ENCODE peak calls at places on chromosomes 3 and 15, in four cellular contexts. Y is ovary, F is tibial artery, D is aorta. P is an unnamed sample.
A peak's percentile ranks its signal among the peaks of the same experiment; 100 is the strongest.

GRCh38 chr3:70981252-70981933 is 602.1 kb downstream of the FOXP1 start:
- DNase-seq in Y (no peak), F (no peak), D (no peak), P (no peak)

GRCh38 chr3:139627759-139628158 is 50.0 kb downstream of the NMNAT3 start:
- DNase-seq in Y (no peak), F (no peak), D (no peak), P (no peak)

GRCh38 chr15:101127503-101128076 is 124.3 kb downstream of the CHSY1 start:
- DNase-seq in Y (peak; percentile 87), F (peak; percentile 91), D (peak; percentile 91), P (peak; percentile 25)

GRCh38 chr3:197613187-197613586 is 57.4 kb upstream of the BDH1 start:
- DNase-seq in Y (no peak), F (no peak), D (no peak), P (no peak)

GRCh38 chr3:177816667-177817208 is 619.5 kb upstream of the TBL1XR1 start:
- DNase-seq in Y (no peak), F (no peak), D (no peak), P (no peak)

GRCh38 chr3:21682231-21682630 is 68.8 kb downstream of the ZNF385D start:
- DNase-seq in Y (no peak), F (no peak), D (no peak), P (no peak)

GRCh38 chr15:50891159-50891558 is 17.3 kb upstream of the AP4E1 start:
- DNase-seq in Y (no peak), F (no peak), D (no peak), P (no peak)

GRCh38 chr3:125057186-125057850 is 1.5 kb upstream of the HEG1 start:
- DNase-seq in Y (no peak), F (no peak), D (no peak), P (no peak)

GRCh38 chr3:61172684-61173083 is 78.6 kb downstream of the FHIT start:
- DNase-seq in Y (no peak), F (no peak), D (no peak), P (no peak)

GRCh38 chr3:173891272-173892100 is 493.9 kb downstream of the NLGN1 start:
- DNase-seq in Y (no peak), F (no peak), D (no peak), P (no peak)

GRCh38 chr3:62567097-62568021 is 194.0 kb upstream of the FEZF2 start:
- DNase-seq in Y (peak; percentile 53), F (peak; percentile 60), D (no peak), P (no peak)

GRCh38 chr15:26280281-26280680 is 417.2 kb upstream of the ATP10A start:
- DNase-seq in Y (no peak), F (no peak), D (no peak), P (no peak)

GRCh38 chr3:42780892-42781700 is 8.0 kb upstream of the CCDC13 start:
- DNase-seq in Y (no peak), F (no peak), D (no peak), P (no peak)

GRCh38 chr15:75214293-75215096 is 12.8 kb downstream of the C15orf39 start:
- DNase-seq in Y (no peak), F (no peak), D (no peak), P (no peak)

GRCh38 chr15:70172561-70172960 is 74.8 kb upstream of the TLE3 start:
- DNase-seq in Y (no peak), F (no peak), D (no peak), P (no peak)

GRCh38 chr3:127982155-127982554 is 67.1 kb downstream of the KBTBD12 start:
- DNase-seq in Y (no peak), F (no peak), D (no peak), P (no peak)

GRCh38 chr15:54636147-54636546 is 560.6 kb downstream of the RSL24D1 start:
- DNase-seq in Y (no peak), F (no peak), D (no peak), P (no peak)

GRCh38 chr15:49664706-49665105 is 43.9 kb downstream of the DTWD1 start:
- DNase-seq in Y (no peak), F (no peak), D (no peak), P (no peak)

GRCh38 chr15:25244731-25245585 is 193.9 kb downstream of the UBE3A start:
- DNase-seq in Y (peak; percentile 5), F (peak; percentile 9), D (peak; percentile 48), P (peak; percentile 7)

GRCh38 chr3:13713396-13713795 is 164.5 kb downstream of the FBLN2 start:
- DNase-seq in Y (no peak), F (no peak), D (peak; percentile 17), P (no peak)

GRCh38 chr3:43153189-43154083 is 47.6 kb upstream of the POMGNT2 start:
- DNase-seq in Y (peak; percentile 96), F (peak; percentile 35), D (peak; percentile 80), P (no peak)

GRCh38 chr3:54863366-54863765 is 64.5 kb downstream of the LRTM1 start:
- DNase-seq in Y (no peak), F (no peak), D (no peak), P (no peak)

GRCh38 chr15:72163719-72164118 is 33.9 kb downstream of the GRAMD2A start:
- DNase-seq in Y (no peak), F (no peak), D (no peak), P (no peak)

GRCh38 chr3:28590216-28590615 is 241.6 kb upstream of the AZI2 start:
- DNase-seq in Y (no peak), F (no peak), D (no peak), P (no peak)

GRCh38 chr15:95262866-95263564 is 1031.7 kb downstream of the MCTP2 start:
- DNase-seq in Y (no peak), F (no peak), D (no peak), P (no peak)

GRCh38 chr3:50644556-50644955 is 27.6 kb downstream of the MAPKAPK3 start:
- DNase-seq in Y (peak; percentile 33), F (no peak), D (no peak), P (no peak)

GRCh38 chr3:40768536-40768935 is 243.8 kb downstream of the ZNF621 start:
- DNase-seq in Y (no peak), F (no peak), D (no peak), P (no peak)

GRCh38 chr15:90571063-90571541 is 41.4 kb downstream of the CRTC3 start:
- DNase-seq in Y (no peak), F (peak; percentile 72), D (no peak), P (no peak)

GRCh38 chr3:140568842-140569520 is 108.9 kb upstream of the TRIM42 start:
- DNase-seq in Y (peak; percentile 88), F (no peak), D (no peak), P (peak; percentile 62)

DNA sequence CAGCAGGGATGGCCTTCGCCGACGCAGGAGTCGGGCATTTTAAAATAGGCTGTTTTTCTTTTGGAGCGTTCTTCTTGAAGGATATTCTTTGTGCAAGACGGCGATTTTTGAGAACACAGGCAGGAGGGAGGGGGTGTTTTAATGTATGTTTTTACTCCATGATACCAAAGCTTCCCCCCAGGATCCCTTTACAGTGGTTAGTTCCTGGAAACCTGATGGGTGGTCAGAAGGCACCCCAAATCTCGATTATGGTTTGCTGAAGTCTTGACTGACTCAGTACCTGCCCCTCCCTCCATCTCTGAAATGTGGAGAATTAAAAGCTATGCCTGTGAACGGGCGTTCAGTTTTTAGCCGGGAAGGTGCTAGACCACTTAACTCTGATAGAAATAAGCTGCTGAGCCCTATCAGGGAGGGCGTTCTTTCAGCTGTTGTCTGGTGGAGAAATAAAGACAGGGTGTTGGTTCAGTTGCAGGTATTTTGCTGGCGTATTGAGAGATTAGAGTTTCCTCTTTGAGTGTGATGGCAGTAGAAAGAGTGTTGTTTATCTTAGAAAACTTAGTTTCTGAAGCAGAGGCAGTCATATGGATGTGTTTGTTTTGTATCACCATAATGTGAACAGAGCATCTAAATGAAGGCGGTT is 3.4 kb downstream of the IGF1R start:
- DNase-seq in Y (peak; percentile 23), F (no peak), D (no peak), P (no peak)
- H3K4me1 ChIP-seq in Y (peaks cover 8% of the 10 kb centered on the region), F (peaks cover 13% of the 10 kb centered on the region), D (no peaks in the 10 kb centered on the region), P (peaks cover 1% of the 10 kb centered on the region)

GRCh38 chr3:195872800-195873199 is 35.6 kb downstream of the TNK2 start:
- DNase-seq in Y (no peak), F (no peak), D (peak; percentile 67), P (no peak)

GRCh38 chr3:195873971-195874370 is 34.4 kb downstream of the TNK2 start:
- DNase-seq in Y (no peak), F (no peak), D (no peak), P (no peak)

GRCh38 chr3:195875482-195876236 is 32.7 kb downstream of the TNK2 start:
- DNase-seq in Y (no peak), F (no peak), D (no peak), P (no peak)

GRCh38 chr3:195872097-195872496 is 36.3 kb downstream of the TNK2 start:
- DNase-seq in Y (no peak), F (no peak), D (peak; percentile 74), P (no peak)

GRCh38 chr3:195873281-195873887 is 35.0 kb downstream of the TNK2 start:
- DNase-seq in Y (no peak), F (no peak), D (peak; percentile 67), P (peak; percentile 59)
- H3K4me3 ChIP-seq in Y (no peak overlapping the region), F (no peak overlapping the region), D (no peak overlapping the region), P (no peak overlapping the region)

GRCh38 chr3:44968447-44968858 is 7.5 kb downstream of the ZDHHC3 start:
- DNase-seq in Y (no peak), F (no peak), D (no peak), P (no peak)

GRCh38 chr3:44970916-44971490 is 5.0 kb downstream of the ZDHHC3 start:
- DNase-seq in Y (no peak), F (no peak), D (no peak), P (no peak)

GRCh38 chr3:44966795-44967278 is 9.1 kb downstream of the ZDHHC3 start:
- DNase-seq in Y (no peak), F (no peak), D (no peak), P (no peak)

GRCh38 chr3:44969170-44969569 is 6.8 kb downstream of the ZDHHC3 start:
- DNase-seq in Y (no peak), F (no peak), D (no peak), P (no peak)

DNA sequence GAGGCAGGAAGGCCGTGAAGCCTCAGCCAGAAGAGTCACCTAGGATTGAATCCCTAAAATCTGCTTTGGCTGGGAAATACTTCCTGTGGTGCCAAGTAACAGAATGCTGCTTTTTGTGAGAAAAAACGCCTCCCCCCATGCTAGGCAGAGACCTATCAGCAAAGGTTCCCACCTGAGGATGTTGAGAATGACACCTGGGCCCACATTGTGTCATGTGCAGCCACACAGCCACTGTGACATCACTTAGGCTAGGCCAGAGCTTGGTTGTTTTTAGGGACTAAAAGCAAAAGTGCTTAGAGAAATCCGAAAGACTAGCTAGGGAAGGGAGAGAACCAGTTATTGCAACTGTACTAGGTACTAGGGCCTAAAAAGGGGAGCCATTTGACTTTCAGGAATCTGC is 6.2 kb downstream of the ZDHHC3 start:
- DNase-seq in Y (no peak), F (no peak), D (no peak), P (no peak)
- H3K4me1 ChIP-seq in Y (peaks cover 5% of the 10 kb centered on the region), F (peaks cover 5% of the 10 kb centered on the region), D (no peaks in the 10 kb centered on the region), P (no peaks in the 10 kb centered on the region)

GRCh38 chr3:39146083-39146501 is 7.3 kb downstream of the CSRNP1 start:
- DNase-seq in Y (no peak), F (no peak), D (no peak), P (peak; percentile 49)

GRCh38 chr3:39147711-39148115 is 5.7 kb downstream of the CSRNP1 start:
- DNase-seq in Y (no peak), F (no peak), D (no peak), P (no peak)

GRCh38 chr3:39146611-39147373 is 6.6 kb downstream of the CSRNP1 start:
- DNase-seq in Y (peak; percentile 80), F (peak; percentile 89), D (peak; percentile 93), P (no peak)

GRCh38 chr3:39148116-39149058 is 5.0 kb downstream of the CSRNP1 start:
- DNase-seq in Y (no peak), F (no peak), D (no peak), P (no peak)

DNA sequence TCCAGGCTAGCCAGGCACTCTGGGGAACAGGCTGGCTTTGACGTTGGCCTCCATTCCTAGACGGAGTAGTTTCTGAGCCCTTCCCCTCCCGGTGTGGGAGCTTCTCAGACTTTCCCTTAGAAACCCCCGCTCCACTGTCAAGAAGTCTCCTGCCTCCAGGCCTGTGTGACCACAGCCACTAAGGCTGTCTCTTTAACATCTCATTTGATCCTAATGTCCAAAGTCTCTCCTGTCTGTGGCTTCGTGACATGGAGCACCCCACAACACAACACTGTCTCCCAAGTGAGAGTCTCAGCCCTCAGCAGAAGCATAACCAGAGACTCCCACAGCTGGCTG is 6.0 kb downstream of the CSRNP1 start:
- DNase-seq in Y (no peak), F (no peak), D (no peak), P (no peak)
- H3K4me3 ChIP-seq in Y (no peak overlapping the region), F (peak overlapping the region; percentile 42), D (no peak overlapping the region), P (no peak overlapping the region)

P was measured in pancreas.